ENCODE peak calls at places on chromosomes 5 and 9, in four cellular contexts. U is K562, S is HepG2, N is GM12878. J is an unnamed sample.

GRCh38 chr9:133134419-133135190 is 13.6 kb upstream of the RALGDS start:
- DNase-seq in U (no peak), S (no peak), N (no peak), J (no peak)

GRCh38 chr9:117343416-117343815 is 71.4 kb downstream of the ASTN2 start:
- DNase-seq in U (no peak), S (no peak), N (no peak), J (no peak)

GRCh38 chr5:80268916-80269315 is 13.1 kb upstream of the SERINC5 start:
- DNase-seq in U (no peak), S (no peak), N (no peak), J (no peak)

GRCh38 chr9:20355022-20355421 is 267.3 kb downstream of the MLLT3 start:
- DNase-seq in U (no peak), S (no peak), N (no peak), J (no peak)

GRCh38 chr9:7238244-7238637 is 480.5 kb downstream of the KDM4C start:
- DNase-seq in U (no peak), S (no peak), N (no peak), J (no peak)

GRCh38 chr5:96340357-96340756 is 92.7 kb downstream of the PCSK1 start:
- DNase-seq in U (no peak), S (no peak), N (no peak), J (no peak)

GRCh38 chr5:1058549-1058945 is 49.9 kb downstream of the NKD2 start:
- DNase-seq in U (no peak), S (no peak), N (no peak), J (no peak)

GRCh38 chr9:87498816-87499454 is 1.3 kb downstream of the DAPK1 start:
- DNase-seq in U (peak; percentile 23), S (no peak), N (no peak), J (no peak)

GRCh38 chr9:13816837-13817236 is 497.1 kb downstream of the NFIB start:
- DNase-seq in U (no peak), S (no peak), N (no peak), J (no peak)

GRCh38 chr9:2126331-2126789 is 111.2 kb downstream of the SMARCA2 start:
- DNase-seq in U (no peak), S (no peak), N (no peak), J (no peak)

GRCh38 chr9:125759812-125760134 is 12.6 kb downstream of the PBX3 start:
- DNase-seq in U (no peak), S (no peak), N (no peak), J (no peak)

GRCh38 chr5:139133237-139133636 is 64.9 kb downstream of the SIL1 start:
- DNase-seq in U (no peak), S (no peak), N (no peak), J (no peak)

GRCh38 chr5:137137013-137137632 is 362.0 kb downstream of the SPOCK1 start:
- DNase-seq in U (no peak), S (no peak), N (no peak), J (no peak)

GRCh38 chr9:86741311-86742215 is 205.7 kb downstream of the GAS1 start:
- DNase-seq in U (no peak), S (no peak), N (no peak), J (peak; percentile 34)

GRCh38 chr5:149857499-149857898 is 87.1 kb downstream of the PDE6A start:
- DNase-seq in U (no peak), S (no peak), N (no peak), J (no peak)

GRCh38 chr9:114721491-114722362 is 39.7 kb upstream of the TEX48 start:
- DNase-seq in U (no peak), S (peak; percentile 99), N (no peak), J (no peak)

GRCh38 chr9:92711146-92711545 is 41.2 kb upstream of the IPPK start:
- DNase-seq in U (no peak), S (no peak), N (no peak), J (no peak)

GRCh38 chr9:101486693-101487442 is 46.8 kb upstream of the RNF20 start:
- DNase-seq in U (peak; percentile 46), S (no peak), N (no peak), J (peak; percentile 54)

GRCh38 chr5:156359452-156359851 is 32.5 kb downstream of the SGCD start:
- DNase-seq in U (no peak), S (no peak), N (no peak), J (no peak)

GRCh38 chr5:117220730-117221129 is 646.1 kb upstream of the SEMA6A start:
- DNase-seq in U (no peak), S (no peak), N (no peak), J (no peak)

GRCh38 chr5:135629164-135629563 is 50.4 kb upstream of the CXCL14 start:
- DNase-seq in U (no peak), S (no peak), N (no peak), J (no peak)

GRCh38 chr5:91556-92263 is at the start of gene PLEKHG4B:
- DNase-seq in U (no peak), S (no peak), N (no peak), J (peak; percentile 47)

GRCh38 chr5:143037708-143038107 is 267.5 kb downstream of the ARHGAP26 start:
- DNase-seq in U (no peak), S (no peak), N (no peak), J (no peak)

GRCh38 chr5:143033535-143034260 is 263.5 kb downstream of the ARHGAP26 start:
- DNase-seq in U (no peak), S (no peak), N (no peak), J (no peak)

GRCh38 chr5:143040622-143041021 is 270.4 kb downstream of the ARHGAP26 start:
- DNase-seq in U (no peak), S (no peak), N (no peak), J (no peak)

GRCh38 chr5:143036146-143036927 is 266.2 kb downstream of the ARHGAP26 start:
- DNase-seq in U (no peak), S (no peak), N (no peak), J (no peak)

GRCh38 chr5:143037071-143037470 is 266.9 kb downstream of the ARHGAP26 start:
- DNase-seq in U (no peak), S (no peak), N (no peak), J (no peak)
- TF ChIP-seq TARDBP in U (no peak), S (no peak), N (no peak), J (no peak)

DNA sequence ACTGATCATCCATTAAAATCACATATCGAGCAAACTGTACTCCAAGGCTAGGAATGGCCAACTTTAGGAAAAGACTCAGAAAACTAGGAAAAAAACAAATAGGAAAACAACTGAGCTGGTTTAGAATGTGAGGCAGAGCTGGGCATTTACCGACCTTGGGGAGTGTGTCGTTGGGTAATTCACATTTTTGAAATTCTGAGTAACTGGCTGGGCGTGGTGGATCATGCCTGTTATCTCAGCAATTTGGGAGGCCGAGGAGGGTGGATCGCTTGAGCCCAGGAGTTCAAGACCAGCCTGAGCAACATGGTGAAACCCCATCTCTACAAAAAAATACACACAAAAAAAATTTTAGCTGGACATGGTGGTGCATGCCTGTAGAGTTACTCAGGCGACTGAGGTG is 70.1 kb downstream of the ZFAND5 start:
- DNase-seq in U (no peak), S (peak; percentile 44), N (no peak), J (no peak)
- TF ChIP-seq TARDBP in U (no peak), S (no peak), N (no peak), J (no peak)

GRCh38 chr9:38621434-38622082 is 1.2 kb upstream of the ANKRD18A start:
- DNase-seq in U (no peak), S (peak; percentile 3), N (no peak), J (no peak)

GRCh38 chr9:38620483-38621433 is at the start of gene ANKRD18A:
- DNase-seq in U (no peak), S (peak; percentile 89), N (no peak), J (peak; percentile 83)

GRCh38 chr9:38622083-38622674 is 1.8 kb upstream of the ANKRD18A start:
- DNase-seq in U (no peak), S (peak; percentile 12), N (no peak), J (no peak)

GRCh38 chr9:38622961-38623360 is 2.6 kb upstream of the ANKRD18A start:
- DNase-seq in U (no peak), S (no peak), N (no peak), J (no peak)

DNA sequence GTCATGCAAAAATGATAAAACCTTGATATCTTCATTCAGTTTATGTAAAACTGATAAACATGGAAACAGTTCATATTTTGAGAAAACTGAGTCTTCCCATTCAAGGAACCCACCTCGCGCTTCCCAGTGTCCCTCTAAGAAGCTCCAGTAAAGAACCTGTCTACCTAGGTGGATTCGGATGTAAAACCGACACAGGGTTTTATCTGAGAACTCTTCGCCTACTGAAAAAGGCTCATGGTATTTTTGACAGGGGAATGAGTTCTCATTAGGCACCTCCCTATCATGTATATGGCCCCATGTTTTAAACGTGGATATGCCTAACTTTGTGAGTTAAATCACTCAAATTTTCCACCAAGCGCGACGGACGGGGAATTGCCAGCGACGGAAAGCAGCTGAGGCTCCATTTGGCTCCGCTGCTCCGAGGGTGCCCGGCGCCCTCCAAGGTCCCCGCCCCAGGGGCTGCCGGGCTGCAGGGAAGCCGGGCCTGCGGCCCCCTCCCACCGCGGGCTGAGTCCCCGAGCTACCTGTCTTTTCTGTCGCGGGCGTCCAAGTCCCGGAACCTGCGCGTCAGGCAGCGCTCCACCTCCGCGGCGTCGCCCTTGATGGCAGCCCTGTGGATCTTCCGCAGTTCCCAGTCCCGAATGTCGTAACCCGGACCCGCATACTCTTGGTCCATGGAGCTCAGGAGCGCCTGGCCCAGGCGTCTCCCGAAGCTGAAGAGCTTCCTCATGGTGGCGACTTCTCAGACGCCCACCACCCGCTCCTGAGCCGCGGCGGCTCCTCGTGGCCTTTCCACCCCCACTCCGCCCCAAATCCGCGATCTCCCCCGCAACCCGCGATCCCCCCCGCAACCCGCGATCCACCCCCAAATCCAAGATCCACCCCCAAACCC is 594 bp downstream of the ANKRD18A start:
- DNase-seq in U (no peak), S (peak; percentile 21), N (no peak), J (peak; percentile 21)
- TF ChIP-seq TARDBP in U (no peak), S (no peak), N (no peak), J (no peak)

DNA sequence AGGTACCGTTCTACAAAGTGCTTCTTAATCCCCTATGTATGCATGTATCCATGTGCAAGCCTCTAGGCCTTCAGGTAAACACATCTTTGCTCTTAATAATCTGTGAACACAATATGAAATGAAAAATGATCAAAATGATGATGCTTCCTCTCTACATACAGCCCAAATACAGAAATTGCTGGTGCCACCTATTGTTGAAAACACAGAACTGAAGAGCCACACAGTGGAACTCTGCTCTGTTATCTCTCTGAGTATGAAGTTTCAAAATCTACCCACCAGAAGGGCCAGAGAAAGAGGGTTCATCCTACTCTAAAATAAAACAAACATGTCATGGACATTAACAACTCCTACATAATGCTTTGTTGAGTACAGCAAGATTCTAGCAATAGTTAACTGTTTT is 71.3 kb downstream of the GLIS3 start:
- DNase-seq in U (no peak), S (no peak), N (no peak), J (no peak)
- TF ChIP-seq TARDBP in U (no peak), S (no peak), N (no peak), J (no peak)

GRCh38 chr5:78984611-78985406 is at the start of gene ARSB:
- DNase-seq in U (peak; percentile 91), S (peak; percentile 79), N (no peak), J (peak; percentile 90)

GRCh38 chr5:78979899-78980298 is 5.2 kb downstream of the ARSB start:
- DNase-seq in U (no peak), S (no peak), N (no peak), J (no peak)

GRCh38 chr5:78984020-78984610 is 995 bp downstream of the ARSB start:
- DNase-seq in U (no peak), S (peak; percentile 13), N (no peak), J (no peak)

GRCh38 chr5:78985407-78986223 is 505 bp upstream of the ARSB start:
- DNase-seq in U (no peak), S (peak; percentile 100), N (no peak), J (no peak)

GRCh38 chr5:78983601-78984000 is 1.5 kb downstream of the ARSB start:
- DNase-seq in U (no peak), S (no peak), N (no peak), J (no peak)
- TF ChIP-seq TARDBP in U (no peak), S (no peak), N (no peak), J (no peak)